ENCODE peak calls at places on chromosome 1, in ten cellular contexts. G, W, E, C, H, U, X, K, F and A are unnamed samples.

GRCh38 chr1:41673355-41673754 is 188.9 kb upstream of the EDN2 start:
- DNase-seq in G (no peak), W (no peak), E (no peak), C (no peak), H (peak; percentile 64), U (no peak), X (no peak), K (no peak), F (no peak), A (no peak)

GRCh38 chr1:52102336-52103013 is 39.4 kb upstream of the ZFYVE9 start:
- DNase-seq in G (no peak), W (no peak), E (no peak), C (peak; percentile 32), H (no peak), U (no peak), X (no peak), K (no peak), F (no peak), A (no peak)

GRCh38 chr1:184152502-184152901 is 101.0 kb downstream of the TSEN15 start:
- DNase-seq in G (peak; percentile 53), W (no peak), E (no peak), C (no peak), H (peak; percentile 61), U (no peak), X (peak; percentile 13), K (no peak), F (no peak), A (no peak)

GRCh38 chr1:41483960-41484844 is at the start of gene EDN2:
- DNase-seq in G (peak; percentile 49), W (peak; percentile 91), E (peak; percentile 91), C (no peak), H (no peak), U (peak; percentile 52), X (peak; percentile 89), K (peak; percentile 79), F (no peak), A (peak; percentile 47)

GRCh38 chr1:19385869-19386591 is 73.9 kb downstream of the SLC66A1 start:
- DNase-seq in G (peak; percentile 72), W (peak; percentile 44), E (peak; percentile 88), C (no peak), H (peak; percentile 65), U (no peak), X (peak; percentile 73), K (no peak), F (peak; percentile 72), A (no peak)

GRCh38 chr1:93766451-93766850 is 84.8 kb upstream of the BCAR3 start:
- DNase-seq in G (no peak), W (no peak), E (peak; percentile 19), C (no peak), H (no peak), U (no peak), X (no peak), K (no peak), F (no peak), A (no peak)

GRCh38 chr1:15760520-15761211 is 2.1 kb downstream of the FBLIM1 start:
- DNase-seq in G (peak; percentile 39), W (no peak), E (no peak), C (no peak), H (peak; percentile 74), U (no peak), X (peak; percentile 30), K (no peak), F (no peak), A (no peak)

GRCh38 chr1:30087465-30087864 is 635.9 kb downstream of the MATN1 start:
- DNase-seq in G (no peak), W (no peak), E (no peak), C (no peak), H (no peak), U (peak; percentile 23), X (no peak), K (no peak), F (no peak), A (no peak)

GRCh38 chr1:227437495-227438008 is 119.3 kb upstream of the CDC42BPA start:
- DNase-seq in G (no peak), W (no peak), E (no peak), C (peak; percentile 49), H (peak; percentile 68), U (peak; percentile 87), X (no peak), K (no peak), F (no peak), A (no peak)

GRCh38 chr1:179083031-179083345 is 1.1 kb downstream of the TOR3A start:
- DNase-seq in G (no peak), W (no peak), E (no peak), C (no peak), H (peak; percentile 39), U (no peak), X (no peak), K (no peak), F (no peak), A (no peak)
- H3K4me1 ChIP-seq in G (peaks cover 4% of the 10 kb centered on the region), W (peaks cover 25% of the 10 kb centered on the region), E (no peaks in the 10 kb centered on the region), C (peaks cover 17% of the 10 kb centered on the region), H (peaks cover 5% of the 10 kb centered on the region), U (peaks cover 22% of the 10 kb centered on the region), X (peaks cover 30% of the 10 kb centered on the region), K (peaks cover 4% of the 10 kb centered on the region), F (peaks cover 21% of the 10 kb centered on the region), A (peaks cover 17% of the 10 kb centered on the region)

GRCh38 chr1:75673885-75674284 is 50.6 kb upstream of the ACADM start:
- DNase-seq in G (no peak), W (no peak), E (no peak), C (no peak), H (no peak), U (no peak), X (no peak), K (no peak), F (no peak), A (no peak)

GRCh38 chr1:75671708-75672107 is 52.8 kb upstream of the ACADM start:
- DNase-seq in G (no peak), W (no peak), E (no peak), C (no peak), H (no peak), U (no peak), X (no peak), K (no peak), F (no peak), A (no peak)

GRCh38 chr1:75672528-75673393 is 51.7 kb upstream of the ACADM start:
- DNase-seq in G (no peak), W (no peak), E (no peak), C (peak; percentile 58), H (peak; percentile 83), U (no peak), X (no peak), K (no peak), F (no peak), A (no peak)

GRCh38 chr1:75673399-75673798 is 51.1 kb upstream of the ACADM start:
- DNase-seq in G (no peak), W (no peak), E (no peak), C (no peak), H (no peak), U (no peak), X (no peak), K (no peak), F (no peak), A (no peak)

DNA sequence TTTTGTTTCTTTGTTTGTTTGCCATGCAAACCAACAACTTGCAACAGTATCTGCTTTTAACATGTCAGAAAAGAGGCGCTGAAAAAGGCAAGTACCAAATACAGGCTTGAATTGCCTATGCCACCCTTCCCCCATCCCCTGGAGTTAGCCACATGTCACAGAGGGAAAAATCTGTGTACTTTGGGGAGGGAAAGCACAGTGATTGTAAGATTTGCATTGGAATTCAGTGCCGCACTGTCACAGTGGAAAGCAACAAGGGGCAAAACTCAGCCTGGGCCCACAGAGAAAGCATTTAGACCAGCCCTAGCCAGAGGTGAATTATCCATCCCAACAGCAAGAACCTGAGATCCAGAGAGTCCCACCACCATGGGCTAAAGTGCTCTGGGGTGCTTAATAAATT is 52.4 kb upstream of the ACADM start:
- DNase-seq in G (no peak), W (no peak), E (no peak), C (peak; percentile 46), H (no peak), U (no peak), X (no peak), K (no peak), F (no peak), A (no peak)
- H3K4me3 ChIP-seq in G (no peak overlapping the region), W (no peak overlapping the region), E (no peak overlapping the region), C (no peak overlapping the region), H (no peak overlapping the region), U (no peak overlapping the region), X (no peak overlapping the region), K (no peak overlapping the region), F (no peak overlapping the region), A (no peak overlapping the region)

DNA sequence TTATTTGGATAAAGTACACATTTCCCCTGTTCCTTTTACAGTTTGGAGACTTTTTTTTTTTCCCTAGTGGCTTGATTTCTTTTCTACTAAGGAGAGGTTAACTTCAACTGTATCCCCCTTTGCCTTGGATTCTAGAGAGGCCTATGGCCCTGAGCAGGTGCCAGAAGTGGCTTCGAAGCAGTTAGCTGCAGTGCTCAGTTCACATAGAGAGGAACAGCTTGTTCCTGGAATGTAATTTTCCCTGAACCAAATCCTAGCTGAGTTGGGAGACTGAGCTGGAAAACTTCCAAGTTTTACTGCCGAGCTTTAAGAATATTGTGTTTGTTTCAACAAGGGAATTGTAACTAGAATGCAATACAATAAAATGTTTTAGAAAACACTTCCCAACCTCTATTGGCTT is 17.5 kb downstream of the RD3 start:
- DNase-seq in G (no peak), W (no peak), E (peak; percentile 22), C (no peak), H (no peak), U (no peak), X (no peak), K (no peak), F (no peak), A (no peak)
- TF ChIP-seq POLR2A in G (no peak), W (no peak), E (no peak), C (no peak), H (no peak), U (no peak), X (no peak), K (no peak), F (no peak), A (no peak)

GRCh38 chr1:9807541-9807940 is 16.2 kb downstream of the CLSTN1 start:
- DNase-seq in G (no peak), W (no peak), E (no peak), C (no peak), H (no peak), U (no peak), X (no peak), K (no peak), F (no peak), A (no peak)

GRCh38 chr1:9808459-9808858 is 15.3 kb downstream of the CLSTN1 start:
- DNase-seq in G (no peak), W (peak; percentile 33), E (no peak), C (no peak), H (no peak), U (no peak), X (no peak), K (no peak), F (no peak), A (no peak)

GRCh38 chr1:9801909-9802308 is 21.9 kb downstream of the CLSTN1 start:
- DNase-seq in G (no peak), W (no peak), E (no peak), C (no peak), H (no peak), U (no peak), X (no peak), K (no peak), F (no peak), A (no peak)

GRCh38 chr1:9809122-9809521 is 14.6 kb downstream of the CLSTN1 start:
- DNase-seq in G (no peak), W (no peak), E (no peak), C (no peak), H (no peak), U (no peak), X (no peak), K (no peak), F (no peak), A (no peak)

GRCh38 chr1:9805006-9805526 is 18.7 kb downstream of the CLSTN1 start:
- DNase-seq in G (no peak), W (no peak), E (no peak), C (no peak), H (no peak), U (no peak), X (peak; percentile 7), K (no peak), F (no peak), A (no peak)
- H3K4me1 ChIP-seq in G (peaks cover 8% of the 10 kb centered on the region), W (peaks cover 63% of the 10 kb centered on the region), E (peaks cover 8% of the 10 kb centered on the region), C (peaks cover 7% of the 10 kb centered on the region), H (peaks cover 5% of the 10 kb centered on the region), U (peaks cover 5% of the 10 kb centered on the region), X (peaks cover 63% of the 10 kb centered on the region), K (no peaks in the 10 kb centered on the region), F (peaks cover 4% of the 10 kb centered on the region), A (peaks cover 14% of the 10 kb centered on the region)